ENCODE peak calls at places on chromosomes 1 and 21, in ten cellular contexts. O is cardiac fibroblast, A is BJ, N is fibroblast of villous mesenchyme, G is endothelial cell, Y is GM12865, S is PC-3, X is heart left ventricle, J is astrocyte of the spinal cord, U is psoas muscle. R is an unnamed sample.

GRCh38 chr1:98903261-98903660 is 101.4 kb downstream of the PLPPR5 start:
- DNase-seq in S (peak; percentile 95), A (no peak), O (peak; percentile 83), J (peak; percentile 89), U (no peak), N (peak; percentile 29), X (no peak), Y (no peak), G (no peak), R (no peak)

GRCh38 chr1:156667968-156668709 is 9.1 kb downstream of the NES start:
- DNase-seq in G (no peak), Y (no peak), O (no peak), S (no peak), N (no peak), U (no peak), A (no peak), J (no peak), X (no peak), R (no peak)

GRCh38 chr1:245589221-245589620 is 434.4 kb downstream of the KIF26B start:
- DNase-seq in N (no peak), A (no peak), S (no peak), O (no peak), Y (no peak), U (no peak), G (no peak), J (no peak), X (no peak), R (no peak)

GRCh38 chr1:226674892-226675719 is 64.0 kb downstream of the ITPKB start:
- DNase-seq in N (peak; percentile 40), X (peak; percentile 72), U (no peak), S (no peak), A (no peak), G (no peak), Y (peak; percentile 92), J (no peak), O (no peak), R (no peak)

GRCh38 chr1:1243261-1243660 is 3.3 kb downstream of the C1QTNF12 start:
- DNase-seq in G (no peak), O (no peak), S (no peak), N (no peak), J (no peak), A (no peak), X (no peak), Y (no peak), U (no peak), R (no peak)

GRCh38 chr21:32624726-32625125 is 12.5 kb upstream of the CFAP298 start:
- DNase-seq in Y (peak; percentile 72), X (no peak), O (peak; percentile 17), A (no peak), N (peak; percentile 49), G (no peak), U (no peak), S (peak; percentile 57), J (no peak), R (no peak)

GRCh38 chr1:88562991-88563390 is 121.1 kb upstream of the PKN2 start:
- DNase-seq in Y (no peak), O (no peak), X (no peak), A (no peak), G (no peak), S (no peak), N (no peak), J (no peak), U (no peak), R (no peak)

GRCh38 chr1:15723631-15724246 is 12.3 kb upstream of the SLC25A34 start:
- DNase-seq in Y (no peak), U (no peak), A (no peak), O (no peak), J (no peak), X (no peak), G (no peak), N (no peak), S (no peak), R (no peak)

GRCh38 chr1:237811633-237812032 is 79.1 kb downstream of the ZP4 start:
- DNase-seq in G (no peak), Y (no peak), O (no peak), U (no peak), N (no peak), A (no peak), S (no peak), X (no peak), J (no peak), R (no peak)

GRCh38 chr1:30697977-30698376 is 25.4 kb downstream of the MATN1 start:
- DNase-seq in S (peak; percentile 56), X (peak; percentile 27), A (no peak), N (peak; percentile 6), U (no peak), J (no peak), Y (no peak), G (no peak), O (peak; percentile 45), R (no peak)

GRCh38 chr1:37602750-37603694 is 7.3 kb upstream of the GNL2 start:
- DNase-seq in G (peak; percentile 35), A (no peak), S (peak; percentile 52), U (no peak), J (peak; percentile 21), X (no peak), N (peak; percentile 43), Y (peak; percentile 57), O (peak; percentile 55), R (no peak)

GRCh38 chr1:62271932-62272728 is 47.1 kb downstream of the KANK4 start:
- DNase-seq in S (no peak), O (no peak), G (peak; percentile 28), J (no peak), U (no peak), A (no peak), N (no peak), X (no peak), Y (peak; percentile 55), R (no peak)
- TF ChIP-seq CTCF in S (no peak), O (no peak), G (peak; percentile 27), J (no peak), U (no peak), A (peak; percentile 2), N (no peak), X (no peak), Y (no peak), R (no peak)

GRCh38 chr1:17265162-17265561 is 16.3 kb downstream of the PADI3 start:
- DNase-seq in U (no peak), A (no peak), X (no peak), J (no peak), O (no peak), G (no peak), N (peak; percentile 9), S (no peak), Y (no peak), R (no peak)
- TF ChIP-seq CTCF in U (no peak), A (no peak), X (no peak), J (no peak), O (no peak), G (no peak), N (no peak), S (no peak), Y (no peak), R (no peak)

DNA sequence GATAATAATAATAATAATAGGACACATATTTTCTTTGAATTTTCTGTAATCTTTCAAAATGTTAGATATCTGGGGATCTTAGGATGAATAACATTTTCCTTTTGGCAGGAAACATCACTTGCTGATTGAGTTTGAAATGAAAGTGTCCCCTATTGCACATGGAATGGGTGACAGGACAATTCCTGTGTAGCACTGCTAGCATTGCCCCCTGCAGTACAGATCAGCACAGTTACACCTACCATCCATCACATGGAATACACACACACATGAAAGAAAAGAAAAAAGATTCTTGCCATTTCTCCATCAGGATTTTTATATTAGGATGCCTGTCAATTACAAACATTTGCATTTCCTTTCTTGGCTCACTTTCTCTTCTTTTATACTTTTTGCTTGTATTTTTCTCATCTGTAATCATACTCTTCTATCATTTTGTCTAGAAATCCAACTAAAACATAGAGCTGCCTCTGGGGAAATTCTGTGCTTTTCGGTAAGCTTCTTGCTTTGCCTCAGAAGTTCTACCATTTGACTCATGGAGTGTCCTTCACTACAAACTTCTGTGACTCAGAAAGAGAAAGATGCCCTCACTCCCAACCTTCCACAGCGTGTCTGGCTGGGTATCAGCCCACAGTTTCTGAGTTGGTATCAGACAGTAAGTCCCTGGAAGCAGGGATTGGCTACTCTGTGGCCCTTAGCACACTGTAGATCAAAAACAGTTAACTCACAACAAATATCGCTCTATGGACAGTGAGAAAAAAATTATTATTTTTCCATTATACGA is 641.2 kb downstream of the PTPRC start:
- DNase-seq in A (no peak), O (no peak), U (no peak), X (no peak), G (no peak), N (no peak), S (no peak), Y (peak; percentile 70), J (no peak), R (no peak)
- TF ChIP-seq CTCF in A (no peak), O (peak; percentile 2), U (no peak), X (no peak), G (no peak), N (no peak), S (no peak), Y (peak; percentile 12), J (no peak), R (no peak)

GRCh38 chr1:194935864-194936263 is 1672.4 kb downstream of the KCNT2 start:
- DNase-seq in G (no peak), S (no peak), U (no peak), A (no peak), X (no peak), J (no peak), N (no peak), Y (no peak), O (no peak), R (no peak)
- TF ChIP-seq CTCF in G (no peak), S (no peak), U (no peak), A (no peak), X (no peak), J (no peak), N (no peak), Y (peak; percentile 13), O (no peak), R (no peak)